ENCODE peak calls at places on chromosomes 16 and 17, in four cellular contexts. One of them, this sample, is unnamed.

GRCh38 chr17:82888583-82889495 is 49.0 kb upstream of the ZNF750 start:
- DNase-seq in GM12878: no peak
- DNase-seq in K562: no peak
- DNase-seq in HepG2: peak; percentile 20
- DNase-seq in this sample: no peak

GRCh38 chr17:64781394-64781793 is 119.3 kb upstream of the SMURF2 start:
- DNase-seq in K562: no peak
- DNase-seq in GM12878: no peak
- DNase-seq in HepG2: no peak
- DNase-seq in this sample: peak; percentile 55

GRCh38 chr16:73092236-73092781 is 44.4 kb upstream of the ZFHX3 start:
- DNase-seq in GM12878: no peak
- DNase-seq in K562: no peak
- DNase-seq in HepG2: peak; percentile 59
- DNase-seq in this sample: no peak

GRCh38 chr17:49575524-49576120 is at the start of gene NXPH3:
- DNase-seq in GM12878: no peak
- DNase-seq in K562: peak; percentile 86
- DNase-seq in HepG2: peak; percentile 47
- DNase-seq in this sample: peak; percentile 87

GRCh38 chr17:75876938-75877751 is 1.2 kb downstream of the TRIM47 start:
- DNase-seq in HepG2: peak; percentile 74
- DNase-seq in K562: no peak
- DNase-seq in GM12878: no peak
- DNase-seq in this sample: no peak

GRCh38 chr16:886084-886543 is 84.7 kb downstream of the LMF1 start:
- DNase-seq in HepG2: no peak
- DNase-seq in GM12878: no peak
- DNase-seq in K562: no peak
- DNase-seq in this sample: no peak

GRCh38 chr17:40338058-40338457 is 26.5 kb downstream of the GJD3 start:
- DNase-seq in K562: no peak
- DNase-seq in GM12878: no peak
- DNase-seq in HepG2: no peak
- DNase-seq in this sample: no peak

GRCh38 chr16:88886915-88887521 is 20.6 kb upstream of the PABPN1L start:
- DNase-seq in K562: no peak
- DNase-seq in GM12878: no peak
- DNase-seq in HepG2: no peak
- DNase-seq in this sample: no peak

GRCh38 chr16:23359092-23359760 is 57.1 kb downstream of the SCNN1B start:
- DNase-seq in HepG2: no peak
- DNase-seq in K562: no peak
- DNase-seq in GM12878: no peak
- DNase-seq in this sample: no peak

GRCh38 chr16:81453091-81453728 is 8.6 kb downstream of the CMIP start:
- DNase-seq in GM12878: no peak
- DNase-seq in K562: no peak
- DNase-seq in HepG2: no peak
- DNase-seq in this sample: no peak

GRCh38 chr16:85187002-85187401 is 74.7 kb upstream of the CIBAR2 start:
- DNase-seq in GM12878: no peak
- DNase-seq in HepG2: no peak
- DNase-seq in K562: no peak
- DNase-seq in this sample: no peak

GRCh38 chr17:71975331-71975801 is 145.5 kb upstream of the SOX9 start:
- DNase-seq in GM12878: no peak
- DNase-seq in HepG2: no peak
- DNase-seq in K562: no peak
- DNase-seq in this sample: no peak

GRCh38 chr17:71978435-71978834 is 142.4 kb upstream of the SOX9 start:
- DNase-seq in GM12878: no peak
- DNase-seq in HepG2: no peak
- DNase-seq in K562: no peak
- DNase-seq in this sample: no peak

GRCh38 chr17:71980171-71980570 is 140.6 kb upstream of the SOX9 start:
- DNase-seq in GM12878: no peak
- DNase-seq in HepG2: no peak
- DNase-seq in K562: no peak
- DNase-seq in this sample: no peak

GRCh38 chr17:71974051-71974450 is 146.8 kb upstream of the SOX9 start:
- DNase-seq in GM12878: no peak
- DNase-seq in K562: no peak
- DNase-seq in HepG2: no peak
- DNase-seq in this sample: no peak

DNA sequence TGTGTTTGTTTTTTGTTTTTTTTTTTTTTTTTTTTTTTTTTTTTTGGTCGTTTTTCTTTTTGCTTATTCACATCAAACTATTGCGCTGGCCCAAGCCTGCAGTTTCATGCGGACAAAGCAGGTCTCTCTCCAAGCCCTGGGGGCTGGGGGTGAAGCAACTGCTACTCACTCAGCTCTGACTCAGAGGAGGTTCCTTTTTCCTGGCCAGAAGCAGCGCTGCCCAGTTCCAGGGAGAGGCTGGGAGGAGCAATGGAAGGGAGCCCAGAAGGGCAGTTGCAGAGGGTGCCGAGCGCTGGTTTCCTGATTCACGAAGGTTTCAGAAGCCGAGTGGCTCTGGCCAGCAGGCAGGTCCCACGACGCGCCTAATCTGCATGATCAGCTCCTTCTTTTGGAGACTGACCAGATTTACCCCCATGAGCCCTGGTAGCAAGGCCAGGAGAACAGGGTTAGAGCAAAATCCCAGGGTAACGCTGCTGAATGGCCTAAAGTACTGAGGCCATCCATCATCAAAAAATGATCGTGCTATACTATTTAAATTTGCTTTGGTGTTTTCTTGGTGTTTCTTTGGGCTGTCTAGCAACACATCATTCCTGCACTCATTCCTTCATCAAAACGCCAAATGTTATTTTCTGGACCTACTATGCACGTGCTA is 144.7 kb upstream of the SOX9 start:
- DNase-seq in GM12878: no peak
- DNase-seq in HepG2: no peak
- DNase-seq in K562: no peak
- DNase-seq in this sample: peak; percentile 14
- TF ChIP-seq ETV6 in GM12878: no peak
- TF ChIP-seq ETV6 in HepG2: no peak
- TF ChIP-seq ETV6 in K562: no peak
- TF ChIP-seq ETV6 in this sample: no peak

GRCh38 chr16:15913046-15913698 is 24.8 kb upstream of the CEP20 start:
- DNase-seq in HepG2: no peak
- DNase-seq in GM12878: no peak
- DNase-seq in K562: no peak
- DNase-seq in this sample: no peak

GRCh38 chr16:15903960-15904359 is 15.6 kb upstream of the CEP20 start:
- DNase-seq in GM12878: no peak
- DNase-seq in K562: no peak
- DNase-seq in HepG2: no peak
- DNase-seq in this sample: no peak

GRCh38 chr16:15911198-15911597 is 22.8 kb upstream of the CEP20 start:
- DNase-seq in GM12878: no peak
- DNase-seq in K562: no peak
- DNase-seq in HepG2: no peak
- DNase-seq in this sample: no peak

GRCh38 chr16:15906439-15906838 is 18.0 kb upstream of the CEP20 start:
- DNase-seq in K562: no peak
- DNase-seq in GM12878: no peak
- DNase-seq in HepG2: no peak
- DNase-seq in this sample: no peak

DNA sequence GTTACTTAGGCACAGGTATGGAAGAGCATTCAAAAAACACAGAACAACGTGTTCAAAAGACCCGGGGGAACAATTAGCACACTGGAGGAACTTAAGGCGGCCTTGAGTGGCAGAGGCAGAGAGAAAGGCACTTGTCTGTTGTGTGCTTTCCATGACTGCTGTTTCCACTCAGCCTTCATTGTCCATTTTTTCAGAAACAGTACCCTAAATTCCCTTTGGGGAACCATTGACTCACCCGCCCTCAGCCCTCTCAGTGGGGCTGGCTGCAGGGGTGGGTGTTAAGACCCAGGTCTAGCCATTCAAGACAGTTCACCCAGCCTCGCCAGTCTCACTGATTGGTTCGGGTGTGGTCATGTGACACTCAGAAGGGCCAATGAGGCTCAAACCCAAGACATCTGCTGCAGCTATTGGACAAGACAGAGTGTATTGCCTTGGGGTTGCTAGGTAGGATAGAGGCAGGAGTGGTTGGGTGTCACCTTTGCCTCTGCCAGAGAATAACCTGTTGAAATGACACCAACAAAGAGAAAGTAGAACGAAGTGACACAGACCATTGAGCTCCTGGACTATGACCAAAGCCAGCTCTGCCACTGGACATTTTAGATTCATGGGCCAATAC is 19.6 kb upstream of the CEP20 start:
- DNase-seq in HepG2: peak; percentile 89
- DNase-seq in K562: peak; percentile 91
- DNase-seq in GM12878: peak; percentile 97
- DNase-seq in this sample: peak; percentile 81
- TF ChIP-seq ETV6 in HepG2: no peak
- TF ChIP-seq ETV6 in K562: no peak
- TF ChIP-seq ETV6 in GM12878: no peak
- TF ChIP-seq ETV6 in this sample: no peak

GRCh38 chr17:61645898-61646297 is 54.9 kb upstream of the NACA2 start:
- DNase-seq in HepG2: no peak
- DNase-seq in GM12878: no peak
- DNase-seq in K562: no peak
- DNase-seq in this sample: no peak
- TF ChIP-seq ETV6 in HepG2: no peak
- TF ChIP-seq ETV6 in GM12878: peak; percentile 55
- TF ChIP-seq ETV6 in K562: no peak
- TF ChIP-seq ETV6 in this sample: no peak

GRCh38 chr17:79504181-79504605 is 106.7 kb downstream of the RBFOX3 start:
- DNase-seq in HepG2: no peak
- DNase-seq in GM12878: no peak
- DNase-seq in K562: no peak
- DNase-seq in this sample: no peak
- TF ChIP-seq ETV6 in HepG2: no peak
- TF ChIP-seq ETV6 in GM12878: no peak
- TF ChIP-seq ETV6 in K562: no peak
- TF ChIP-seq ETV6 in this sample: no peak

GRCh38 chr16:86241681-86242080 is 268.6 kb upstream of the FOXF1 start:
- DNase-seq in HepG2: no peak
- DNase-seq in K562: no peak
- DNase-seq in GM12878: no peak
- DNase-seq in this sample: no peak
- TF ChIP-seq ETV6 in HepG2: no peak
- TF ChIP-seq ETV6 in K562: no peak
- TF ChIP-seq ETV6 in GM12878: no peak
- TF ChIP-seq ETV6 in this sample: no peak

GRCh38 chr17:21452377-21453143 is 76.4 kb downstream of the KCNJ12 start:
- DNase-seq in HepG2: peak; percentile 13
- DNase-seq in GM12878: no peak
- DNase-seq in K562: peak; percentile 25
- DNase-seq in this sample: peak; percentile 46
- TF ChIP-seq ETV6 in HepG2: no peak
- TF ChIP-seq ETV6 in GM12878: no peak
- TF ChIP-seq ETV6 in K562: no peak
- TF ChIP-seq ETV6 in this sample: peak; percentile 93

GRCh38 chr17:62897706-62898105 is 68.3 kb upstream of the TANC2 start:
- DNase-seq in K562: no peak
- DNase-seq in GM12878: no peak
- DNase-seq in HepG2: no peak
- DNase-seq in this sample: no peak

GRCh38 chr17:62900096-62900495 is 65.9 kb upstream of the TANC2 start:
- DNase-seq in GM12878: no peak
- DNase-seq in HepG2: no peak
- DNase-seq in K562: no peak
- DNase-seq in this sample: no peak

GRCh38 chr17:62895650-62896301 is 70.3 kb upstream of the TANC2 start:
- DNase-seq in K562: no peak
- DNase-seq in HepG2: no peak
- DNase-seq in GM12878: no peak
- DNase-seq in this sample: no peak

GRCh38 chr17:62899349-62899748 is 66.7 kb upstream of the TANC2 start:
- DNase-seq in HepG2: no peak
- DNase-seq in K562: no peak
- DNase-seq in GM12878: no peak
- DNase-seq in this sample: no peak

GRCh38 chr17:62898239-62898864 is 67.7 kb upstream of the TANC2 start:
- DNase-seq in GM12878: no peak
- DNase-seq in K562: no peak
- DNase-seq in HepG2: no peak
- DNase-seq in this sample: no peak
- TF ChIP-seq ETV6 in GM12878: no peak
- TF ChIP-seq ETV6 in K562: no peak
- TF ChIP-seq ETV6 in HepG2: no peak
- TF ChIP-seq ETV6 in this sample: no peak

GRCh38 chr17:247767-248166 is 66.3 kb upstream of the DOC2B start:
- DNase-seq in K562: no peak
- DNase-seq in GM12878: no peak
- DNase-seq in HepG2: no peak
- DNase-seq in this sample: peak; percentile 8

GRCh38 chr17:246851-247421 is 65.5 kb upstream of the DOC2B start:
- DNase-seq in GM12878: no peak
- DNase-seq in HepG2: no peak
- DNase-seq in K562: no peak
- DNase-seq in this sample: peak; percentile 11

GRCh38 chr17:245020-245419 is 63.6 kb upstream of the DOC2B start:
- DNase-seq in GM12878: no peak
- DNase-seq in HepG2: no peak
- DNase-seq in K562: no peak
- DNase-seq in this sample: peak; percentile 1

GRCh38 chr17:245611-246010 is 64.2 kb upstream of the DOC2B start:
- DNase-seq in HepG2: no peak
- DNase-seq in GM12878: no peak
- DNase-seq in K562: no peak
- DNase-seq in this sample: peak; percentile 5

DNA sequence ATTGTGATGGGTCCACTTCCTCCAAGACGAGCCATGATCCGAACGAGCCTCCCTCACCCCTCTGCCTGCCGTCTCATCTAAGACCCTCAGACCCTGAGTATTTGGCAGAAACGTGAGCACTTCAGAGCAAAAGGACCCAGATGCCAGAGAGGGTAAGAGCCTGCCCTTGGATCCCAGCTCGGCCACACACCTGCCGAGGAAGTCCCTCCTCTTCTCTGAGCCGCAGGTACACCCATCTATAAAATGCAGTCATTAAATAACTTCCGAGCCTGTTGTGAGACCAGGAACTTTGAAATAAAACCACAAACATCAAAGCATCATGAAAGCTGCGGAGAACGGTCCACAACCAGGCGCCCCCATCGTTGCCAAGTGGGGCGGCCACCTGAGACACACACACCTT is 64.8 kb upstream of the DOC2B start:
- DNase-seq in K562: no peak
- DNase-seq in HepG2: no peak
- DNase-seq in GM12878: no peak
- DNase-seq in this sample: peak; percentile 4
- TF ChIP-seq ETV6 in K562: no peak
- TF ChIP-seq ETV6 in HepG2: no peak
- TF ChIP-seq ETV6 in GM12878: no peak
- TF ChIP-seq ETV6 in this sample: no peak

GRCh38 chr17:79799538-79800324 is 2.9 kb upstream of the CBX8 start:
- DNase-seq in K562: no peak
- DNase-seq in GM12878: no peak
- DNase-seq in HepG2: no peak
- DNase-seq in this sample: no peak
- TF ChIP-seq ETV6 in K562: no peak
- TF ChIP-seq ETV6 in GM12878: no peak
- TF ChIP-seq ETV6 in HepG2: no peak
- TF ChIP-seq ETV6 in this sample: no peak

This sample was measured in WTC11.